ENCODE peak calls at places on chromosomes 3 and 15, in five cellular contexts. One of them, this sample, is unnamed.

GRCh38 chr3:95731753-95732152 is 1082.6 kb upstream of the EPHA6 start:
- DNase-seq in AG04450: no peak
- DNase-seq in fibroblast of pulmonary artery: no peak
- DNase-seq in heart right ventricle: no peak
- DNase-seq in AG09309: no peak
- DNase-seq in this sample: no peak

GRCh38 chr3:143648708-143649107 is 199.6 kb downstream of the SLC9A9 start:
- DNase-seq in heart right ventricle: no peak
- DNase-seq in fibroblast of pulmonary artery: no peak
- DNase-seq in AG09309: no peak
- DNase-seq in AG04450: no peak
- DNase-seq in this sample: no peak

GRCh38 chr3:30751610-30752299 is 142.7 kb downstream of the GADL1 start:
- DNase-seq in AG09309: no peak
- DNase-seq in fibroblast of pulmonary artery: peak
- DNase-seq in AG04450: no peak
- DNase-seq in heart right ventricle: peak
- DNase-seq in this sample: peak

GRCh38 chr3:122680381-122681293 is at the start of gene PARP14:
- DNase-seq in AG09309: peak
- DNase-seq in fibroblast of pulmonary artery: peak
- DNase-seq in heart right ventricle: peak
- DNase-seq in AG04450: peak
- DNase-seq in this sample: peak

GRCh38 chr3:67896130-67896529 is 241.7 kb upstream of the SUCLG2 start:
- DNase-seq in heart right ventricle: no peak
- DNase-seq in AG09309: no peak
- DNase-seq in fibroblast of pulmonary artery: no peak
- DNase-seq in AG04450: no peak
- DNase-seq in this sample: no peak

GRCh38 chr3:142645236-142645793 is 49.1 kb downstream of the PLS1 start:
- DNase-seq in AG04450: no peak
- DNase-seq in AG09309: no peak
- DNase-seq in heart right ventricle: no peak
- DNase-seq in fibroblast of pulmonary artery: peak
- DNase-seq in this sample: peak

GRCh38 chr3:23685484-23686258 is 120.1 kb upstream of the UBE2E1 start:
- DNase-seq in heart right ventricle: peak
- DNase-seq in AG04450: peak
- DNase-seq in AG09309: peak
- DNase-seq in fibroblast of pulmonary artery: peak
- DNase-seq in this sample: peak

GRCh38 chr3:35602395-35602936 is 36.9 kb upstream of the ARPP21 start:
- DNase-seq in heart right ventricle: no peak
- DNase-seq in AG09309: no peak
- DNase-seq in fibroblast of pulmonary artery: no peak
- DNase-seq in AG04450: no peak
- DNase-seq in this sample: no peak

GRCh38 chr3:50299929-50300680 is 900 bp upstream of the HYAL3 start:
- DNase-seq in AG09309: no peak
- DNase-seq in AG04450: no peak
- DNase-seq in heart right ventricle: no peak
- DNase-seq in fibroblast of pulmonary artery: peak
- DNase-seq in this sample: no peak

GRCh38 chr3:110165344-110165743 is 828.0 kb upstream of the DPPA4 start:
- DNase-seq in AG04450: no peak
- DNase-seq in fibroblast of pulmonary artery: no peak
- DNase-seq in AG09309: no peak
- DNase-seq in heart right ventricle: no peak
- DNase-seq in this sample: no peak

GRCh38 chr3:159234306-159234705 is 432.5 kb downstream of the MFSD1 start:
- DNase-seq in AG04450: no peak
- DNase-seq in AG09309: peak
- DNase-seq in fibroblast of pulmonary artery: peak
- DNase-seq in heart right ventricle: no peak
- DNase-seq in this sample: peak

GRCh38 chr3:45881031-45882022 is 5.0 kb upstream of the CCR9 start:
- DNase-seq in AG09309: no peak
- DNase-seq in fibroblast of pulmonary artery: peak
- DNase-seq in AG04450: no peak
- DNase-seq in heart right ventricle: no peak
- DNase-seq in this sample: no peak

GRCh38 chr15:64693134-64693533 is 82.3 kb downstream of the RBPMS2 start:
- DNase-seq in heart right ventricle: no peak
- DNase-seq in fibroblast of pulmonary artery: peak
- DNase-seq in AG09309: peak
- DNase-seq in AG04450: peak
- DNase-seq in this sample: peak

GRCh38 chr3:156317457-156317856 is 197.1 kb downstream of the KCNAB1 start:
- DNase-seq in heart right ventricle: no peak
- DNase-seq in AG09309: no peak
- DNase-seq in AG04450: no peak
- DNase-seq in fibroblast of pulmonary artery: peak
- DNase-seq in this sample: peak

GRCh38 chr15:90054618-90055097 is 47.6 kb downstream of the IDH2 start:
- DNase-seq in AG04450: no peak
- DNase-seq in AG09309: no peak
- DNase-seq in heart right ventricle: no peak
- DNase-seq in fibroblast of pulmonary artery: no peak
- DNase-seq in this sample: no peak

GRCh38 chr15:62847900-62848489 is 194.6 kb upstream of the TPM1 start:
- DNase-seq in fibroblast of pulmonary artery: peak
- DNase-seq in heart right ventricle: peak
- DNase-seq in AG04450: no peak
- DNase-seq in AG09309: no peak
- DNase-seq in this sample: no peak

GRCh38 chr15:52080031-52080430 is 32.5 kb downstream of the BCL2L10 start:
- DNase-seq in AG04450: no peak
- DNase-seq in AG09309: no peak
- DNase-seq in heart right ventricle: no peak
- DNase-seq in fibroblast of pulmonary artery: peak
- DNase-seq in this sample: no peak

GRCh38 chr3:123225557-123225956 is 23.8 kb downstream of the SEC22A start:
- DNase-seq in AG04450: no peak
- DNase-seq in fibroblast of pulmonary artery: no peak
- DNase-seq in AG09309: no peak
- DNase-seq in heart right ventricle: no peak
- DNase-seq in this sample: no peak

GRCh38 chr3:53102601-53103147 is 27.6 kb downstream of the RFT1 start:
- DNase-seq in fibroblast of pulmonary artery: no peak
- DNase-seq in AG09309: no peak
- DNase-seq in AG04450: no peak
- DNase-seq in heart right ventricle: no peak
- DNase-seq in this sample: peak

GRCh38 chr3:76943671-76944070 is 96.2 kb upstream of the ROBO2 start:
- DNase-seq in AG09309: no peak
- DNase-seq in heart right ventricle: no peak
- DNase-seq in AG04450: no peak
- DNase-seq in fibroblast of pulmonary artery: no peak
- DNase-seq in this sample: no peak

GRCh38 chr15:27042646-27043045 is 71.7 kb downstream of the GABRG3 start:
- DNase-seq in heart right ventricle: no peak
- DNase-seq in AG04450: no peak
- DNase-seq in AG09309: no peak
- DNase-seq in fibroblast of pulmonary artery: no peak
- DNase-seq in this sample: no peak

GRCh38 chr15:88693191-88693590 is 54.4 kb downstream of the ISG20 start:
- DNase-seq in AG09309: no peak
- DNase-seq in heart right ventricle: no peak
- DNase-seq in AG04450: no peak
- DNase-seq in fibroblast of pulmonary artery: no peak
- DNase-seq in this sample: no peak

GRCh38 chr3:129944709-129945108 is 29.8 kb upstream of the TRH start:
- DNase-seq in heart right ventricle: no peak
- DNase-seq in AG09309: no peak
- DNase-seq in AG04450: no peak
- DNase-seq in fibroblast of pulmonary artery: no peak
- DNase-seq in this sample: no peak
- H3K4me3 ChIP-seq in heart right ventricle: no peak
- H3K4me3 ChIP-seq in AG09309: no peak
- H3K4me3 ChIP-seq in AG04450: no peak
- H3K4me3 ChIP-seq in fibroblast of pulmonary artery: no peak
- H3K4me3 ChIP-seq in this sample: no peak

DNA sequence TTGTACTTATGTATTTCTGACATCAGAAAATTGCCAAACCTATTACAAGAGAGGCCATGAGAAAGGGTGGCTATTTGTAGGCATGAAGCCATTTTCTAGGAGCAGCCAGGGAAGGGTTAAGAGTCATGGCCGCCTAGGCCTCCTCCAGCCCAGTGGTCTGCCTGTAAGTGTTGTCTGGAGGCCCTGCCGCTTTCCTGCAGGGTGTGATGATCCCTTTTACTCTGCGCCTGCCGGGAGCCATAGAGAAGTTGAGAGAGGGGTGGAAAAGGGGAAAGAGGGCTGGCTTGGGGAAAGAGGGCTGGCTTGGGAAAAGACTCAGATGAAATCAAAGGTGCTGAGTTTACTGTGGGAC is 29.1 kb upstream of the KCTD6 start:
- DNase-seq in fibroblast of pulmonary artery: no peak
- DNase-seq in AG04450: no peak
- DNase-seq in AG09309: no peak
- DNase-seq in heart right ventricle: no peak
- DNase-seq in this sample: no peak
- TF ChIP-seq CTCF in fibroblast of pulmonary artery: no peak
- TF ChIP-seq CTCF in AG04450: no peak
- TF ChIP-seq CTCF in AG09309: no peak
- TF ChIP-seq CTCF in heart right ventricle: no peak
- TF ChIP-seq CTCF in this sample: no peak

GRCh38 chr3:194296832-194297666 is 54.1 kb downstream of the CPN2 start:
- DNase-seq in AG09309: no peak
- DNase-seq in AG04450: no peak
- DNase-seq in heart right ventricle: no peak
- DNase-seq in fibroblast of pulmonary artery: no peak
- DNase-seq in this sample: no peak
- H3K4me3 ChIP-seq in AG09309: peak
- H3K4me3 ChIP-seq in AG04450: peak
- H3K4me3 ChIP-seq in heart right ventricle: peak
- H3K4me3 ChIP-seq in fibroblast of pulmonary artery: peak
- H3K4me3 ChIP-seq in this sample: peak

DNA sequence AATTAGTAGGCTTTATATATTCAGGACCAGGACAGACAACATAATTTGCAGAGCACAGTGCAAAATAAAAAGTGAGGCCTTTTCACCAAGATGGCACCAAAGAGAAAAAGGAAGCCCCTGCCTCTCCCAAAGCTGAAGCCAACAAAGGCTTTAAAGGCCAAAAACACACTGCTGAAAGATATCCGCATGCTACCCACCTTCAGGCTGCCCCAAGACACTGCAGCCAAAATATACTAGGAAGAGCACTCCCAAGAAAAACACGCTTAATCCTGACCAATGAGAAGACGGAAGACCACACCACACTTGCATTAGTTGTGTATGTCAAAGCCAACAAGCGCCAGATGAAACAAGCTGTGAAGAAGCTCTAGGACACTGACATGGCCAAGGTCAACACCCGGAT is 38.0 kb downstream of the PIK3CB start:
- DNase-seq in heart right ventricle: no peak
- DNase-seq in AG04450: no peak
- DNase-seq in fibroblast of pulmonary artery: no peak
- DNase-seq in AG09309: no peak
- DNase-seq in this sample: no peak
- TF ChIP-seq CTCF in heart right ventricle: no peak
- TF ChIP-seq CTCF in AG04450: no peak
- TF ChIP-seq CTCF in fibroblast of pulmonary artery: no peak
- TF ChIP-seq CTCF in AG09309: no peak
- TF ChIP-seq CTCF in this sample: no peak

This sample was measured in HFF-Myc.